ENCODE peak calls at places on chromosomes 13 and 19, in ten cellular contexts. O is uterus, B is A549, D is adipocyte, Y is GM12865, Z is tibial nerve, W is spleen, R is tibial artery, C is H1, F is AG04450. L is an unnamed sample.

GRCh38 chr13:95235199-95235726 is 66.0 kb downstream of the ABCC4 start:
- DNase-seq in O (no peak), B (no peak), D (no peak), Y (no peak), Z (no peak), W (no peak), R (no peak), C (no peak), F (no peak), L (no peak)

GRCh38 chr13:114005206-114005720 is 31.4 kb upstream of the C13orf46 start:
- DNase-seq in O (no peak), B (no peak), D (no peak), Y (no peak), Z (no peak), W (peak), R (no peak), C (no peak), F (no peak), L (no peak)

GRCh38 chr13:94917814-94918213 is 205.5 kb upstream of the SOX21 start:
- DNase-seq in O (no peak), B (no peak), D (no peak), Y (no peak), Z (no peak), W (no peak), R (no peak), C (no peak), F (no peak), L (peak)

GRCh38 chr19:50830266-50831025 is 2.9 kb downstream of the KLK15 start:
- DNase-seq in O (no peak), B (no peak), D (no peak), Y (no peak), Z (no peak), W (no peak), R (no peak), C (no peak), F (no peak), L (no peak)

GRCh38 chr13:98083507-98083906 is 59.4 kb upstream of the FARP1 start:
- DNase-seq in O (no peak), B (no peak), D (peak), Y (no peak), Z (no peak), W (no peak), R (no peak), C (no peak), F (peak), L (peak)

GRCh38 chr13:30865131-30866009 is 40.7 kb upstream of the MEDAG start:
- DNase-seq in O (peak), B (peak), D (peak), Y (peak), Z (peak), W (peak), R (peak), C (peak), F (peak), L (peak)

GRCh38 chr19:30449673-30450072 is 77.5 kb downstream of the ZNF536 start:
- DNase-seq in O (no peak), B (no peak), D (no peak), Y (no peak), Z (no peak), W (no peak), R (no peak), C (no peak), F (no peak), L (no peak)

GRCh38 chr13:63120883-63121282 is 1705.2 kb upstream of the PCDH20 start:
- DNase-seq in O (no peak), B (no peak), D (no peak), Y (no peak), Z (no peak), W (no peak), R (no peak), C (no peak), F (no peak), L (no peak)

GRCh38 chr19:52600639-52601024 is 30.5 kb downstream of the ZNF701 start:
- DNase-seq in O (no peak), B (no peak), D (no peak), Y (peak), Z (no peak), W (peak), R (no peak), C (no peak), F (no peak), L (no peak)

GRCh38 chr13:43990021-43990420 is 110.3 kb downstream of the LACC1 start:
- DNase-seq in O (no peak), B (no peak), D (no peak), Y (no peak), Z (no peak), W (no peak), R (no peak), C (no peak), F (no peak), L (no peak)

DNA sequence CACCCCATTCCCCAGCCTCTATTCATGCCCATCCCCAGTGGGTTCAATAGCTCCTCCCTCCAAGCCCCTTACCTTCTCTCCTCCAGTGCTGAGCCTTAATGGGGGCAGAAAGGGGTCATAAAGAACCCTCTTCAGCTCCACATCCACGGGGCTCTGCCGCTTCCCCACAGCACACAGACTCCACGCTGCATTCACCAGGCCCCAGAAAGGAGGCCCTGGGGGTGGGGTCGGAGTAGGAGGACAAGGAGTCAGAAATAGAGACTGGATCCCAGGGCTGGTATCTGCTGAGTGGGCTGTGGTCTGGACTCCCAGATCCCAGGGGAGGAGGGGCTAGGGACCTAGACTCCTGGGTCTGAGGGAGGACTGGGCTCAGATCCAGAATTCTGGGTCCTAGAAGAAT is 1.6 kb downstream of the CA11 start:
- DNase-seq in O (no peak), B (no peak), D (no peak), Y (no peak), Z (no peak), W (no peak), R (no peak), C (no peak), F (no peak), L (no peak)
- H3K4me3 ChIP-seq in O (peak), B (no peak), D (no peak), Y (no peak), Z (no peak), W (peak), R (peak), C (peak), F (no peak), L (no peak)

GRCh38 chr19:15812059-15812722 is 3.3 kb downstream of the OR10H1 start:
- DNase-seq in O (no peak), B (no peak), D (peak), Y (peak), Z (peak), W (no peak), R (no peak), C (no peak), F (no peak), L (no peak)

GRCh38 chr19:15813916-15814315 is 1.5 kb downstream of the OR10H1 start:
- DNase-seq in O (no peak), B (no peak), D (no peak), Y (no peak), Z (no peak), W (no peak), R (no peak), C (no peak), F (no peak), L (no peak)

GRCh38 chr19:15810335-15810734 is 5.1 kb downstream of the OR10H1 start:
- DNase-seq in O (no peak), B (no peak), D (no peak), Y (peak), Z (peak), W (no peak), R (no peak), C (no peak), F (no peak), L (no peak)

GRCh38 chr19:15815306-15815705 is at the start of gene OR10H1:
- DNase-seq in O (no peak), B (no peak), D (no peak), Y (no peak), Z (no peak), W (no peak), R (no peak), C (no peak), F (no peak), L (no peak)

GRCh38 chr19:15811476-15811875 is 4.0 kb downstream of the OR10H1 start:
- DNase-seq in O (no peak), B (no peak), D (no peak), Y (no peak), Z (no peak), W (no peak), R (no peak), C (no peak), F (no peak), L (no peak)
- H3K4me3 ChIP-seq in O (no peak), B (no peak), D (no peak), Y (no peak), Z (no peak), W (no peak), R (no peak), C (no peak), F (no peak), L (no peak)

DNA sequence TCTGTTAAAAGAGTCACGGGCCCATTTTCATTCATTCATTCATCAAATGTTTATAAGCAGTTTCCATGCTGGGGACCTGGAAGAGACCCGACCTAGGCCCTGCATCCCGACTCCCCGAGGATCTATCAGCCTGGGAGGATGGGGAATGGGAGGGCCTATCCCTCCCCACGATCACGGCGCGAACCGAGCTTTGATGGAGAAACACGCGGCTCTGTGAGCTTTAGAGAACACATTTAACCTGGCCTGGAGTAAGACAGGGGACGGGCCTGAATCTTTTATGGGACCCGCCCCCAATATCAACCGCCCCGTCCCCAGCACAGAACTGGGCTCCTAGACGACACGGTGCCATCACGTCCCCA is 877 bp upstream of the EVI5L start:
- DNase-seq in O (no peak), B (no peak), D (no peak), Y (no peak), Z (no peak), W (no peak), R (no peak), C (no peak), F (no peak), L (no peak)
- H3K4me3 ChIP-seq in O (peak), B (peak), D (peak), Y (peak), Z (peak), W (peak), R (peak), C (peak), F (peak), L (peak)

GRCh38 chr13:73110814-73111213 is 52.0 kb downstream of the KLF5 start:
- DNase-seq in O (no peak), B (no peak), D (no peak), Y (no peak), Z (no peak), W (no peak), R (no peak), C (no peak), F (no peak), L (no peak)
- H3K4me3 ChIP-seq in O (no peak), B (no peak), D (no peak), Y (no peak), Z (no peak), W (no peak), R (no peak), C (no peak), F (no peak), L (no peak)

GRCh38 chr19:38211779-38212178 is 12.2 kb downstream of the DPF1 start:
- DNase-seq in O (no peak), B (no peak), D (no peak), Y (no peak), Z (no peak), W (no peak), R (no peak), C (peak), F (no peak), L (no peak)
- H3K4me3 ChIP-seq in O (no peak), B (no peak), D (no peak), Y (no peak), Z (no peak), W (no peak), R (no peak), C (peak), F (no peak), L (no peak)

GRCh38 chr19:47112166-47112663 is 1.4 kb downstream of the ZC3H4 start:
- DNase-seq in O (peak), B (peak), D (peak), Y (peak), Z (peak), W (peak), R (peak), C (peak), F (peak), L (peak)

GRCh38 chr19:47111682-47112165 is 1.9 kb downstream of the ZC3H4 start:
- DNase-seq in O (no peak), B (no peak), D (no peak), Y (no peak), Z (no peak), W (no peak), R (no peak), C (no peak), F (no peak), L (no peak)

GRCh38 chr19:47110521-47111080 is 3.0 kb downstream of the ZC3H4 start:
- DNase-seq in O (no peak), B (no peak), D (peak), Y (peak), Z (no peak), W (peak), R (no peak), C (no peak), F (no peak), L (no peak)

GRCh38 chr19:47109541-47110375 is 3.8 kb downstream of the ZC3H4 start:
- DNase-seq in O (peak), B (no peak), D (peak), Y (peak), Z (no peak), W (peak), R (no peak), C (no peak), F (no peak), L (peak)

DNA sequence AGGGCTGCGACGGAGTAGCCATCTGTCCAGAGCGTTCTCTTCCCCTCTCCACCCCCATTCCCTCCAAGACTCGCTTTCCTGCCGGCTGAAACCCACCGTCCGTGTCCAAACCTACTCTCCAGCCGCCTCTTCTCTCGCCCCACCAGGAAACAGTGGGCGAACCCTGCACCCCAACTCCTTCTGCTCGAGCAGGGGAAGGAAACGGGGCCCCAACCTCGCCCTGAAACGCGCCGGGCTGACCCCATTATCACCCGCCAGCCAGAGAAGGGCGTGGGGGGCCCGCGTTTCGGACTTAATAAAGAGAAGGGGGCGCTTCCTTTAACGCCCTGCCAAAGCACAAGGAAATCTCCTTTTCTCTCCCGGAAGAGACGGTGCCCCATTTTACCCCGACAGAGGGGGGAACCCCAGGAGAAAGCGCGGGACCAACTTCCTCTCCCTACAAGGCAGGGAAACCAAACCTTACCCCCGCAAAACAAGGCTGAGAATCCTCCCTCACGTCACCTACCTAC is 2.4 kb downstream of the ZC3H4 start:
- DNase-seq in O (peak), B (no peak), D (peak), Y (peak), Z (no peak), W (peak), R (no peak), C (no peak), F (no peak), L (no peak)
- H3K4me3 ChIP-seq in O (peak), B (peak), D (peak), Y (peak), Z (peak), W (peak), R (peak), C (peak), F (peak), L (peak)

DNA sequence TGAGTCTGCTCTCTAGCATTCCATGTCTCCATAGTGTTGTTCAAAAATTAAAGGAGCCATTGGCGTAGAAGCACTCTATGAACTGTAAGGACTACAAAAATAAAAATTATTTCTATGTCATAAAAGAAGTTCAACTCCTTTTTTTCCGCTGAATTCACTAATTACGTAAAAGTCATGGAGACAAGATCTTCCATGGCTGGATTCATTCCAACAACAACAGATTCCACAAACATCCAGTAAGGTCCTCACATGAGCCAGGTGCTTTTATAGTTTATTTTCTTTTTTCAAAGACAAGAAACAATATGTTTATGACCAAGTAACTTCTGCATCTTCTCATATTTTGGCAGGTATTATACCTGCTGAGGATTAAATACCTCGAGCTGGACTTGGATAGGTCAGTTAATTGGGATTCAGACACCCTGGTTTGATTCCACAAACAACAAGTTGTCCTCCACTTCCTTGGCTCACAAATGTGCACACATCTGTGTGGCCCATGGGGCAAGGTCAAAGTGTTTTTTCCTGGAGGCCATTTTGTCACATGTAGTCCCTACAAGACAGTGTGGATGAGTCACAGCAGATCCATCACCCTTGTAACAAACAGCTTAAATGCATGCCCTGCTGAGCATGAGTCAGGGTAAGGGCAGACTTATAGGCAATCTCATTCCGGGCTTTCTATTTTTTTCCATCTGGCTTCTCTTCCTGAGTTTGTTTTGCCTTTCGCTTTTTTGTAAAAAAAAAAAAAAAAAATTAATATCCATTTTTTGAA is 475.6 kb downstream of the COG6 start:
- DNase-seq in O (peak), B (peak), D (no peak), Y (no peak), Z (no peak), W (no peak), R (no peak), C (no peak), F (no peak), L (peak)
- H3K4me3 ChIP-seq in O (no peak), B (no peak), D (no peak), Y (no peak), Z (no peak), W (no peak), R (no peak), C (no peak), F (no peak), L (no peak)